ENCODE peak calls at places on chromosomes 2 and 18, in nine cellular contexts. Y is HFF-Myc, V is kidney epithelial cell, C is fibroblast of lung, D is nephron progenitor cell, K is right lobe of liver, P is uterus, H is thoracic aorta, F is BE2C. U is an unnamed sample.
A peak's percentile ranks its signal among the peaks of the same experiment; 100 is the strongest.

GRCh38 chr2:235724964-235725603 is 231.2 kb downstream of the AGAP1 start:
- DNase-seq in F (no peak), K (peak; percentile 67), C (no peak), D (no peak), H (no peak), Y (peak; percentile 11), P (peak; percentile 86), V (no peak), U (no peak)

GRCh38 chr2:9877026-9877425 is 33.8 kb downstream of the TAF1B start:
- DNase-seq in F (no peak), C (no peak), Y (no peak), D (no peak), V (no peak), H (no peak), P (no peak), K (no peak), U (no peak)

GRCh38 chr2:147231081-147231480 is 613.7 kb upstream of the ACVR2A start:
- DNase-seq in H (no peak), P (no peak), C (no peak), Y (no peak), D (no peak), K (no peak), V (no peak), F (no peak), U (no peak)

GRCh38 chr2:203869610-203870042 is 2.1 kb downstream of the CTLA4 start:
- DNase-seq in P (no peak), V (no peak), D (no peak), K (no peak), C (no peak), Y (no peak), F (no peak), H (no peak), U (no peak)

GRCh38 chr18:67363694-67364093 is 152.8 kb downstream of the DSEL start:
- DNase-seq in Y (no peak), K (no peak), H (no peak), P (no peak), V (no peak), D (no peak), F (no peak), C (no peak), U (no peak)

GRCh38 chr2:174013310-174013751 is 48.2 kb upstream of the SP3 start:
- DNase-seq in D (peak; percentile 20), Y (no peak), C (no peak), P (peak; percentile 68), F (no peak), H (no peak), V (no peak), K (no peak), U (peak; percentile 18)

GRCh38 chr2:121716126-121716525 is 20.5 kb downstream of the NIFK start:
- DNase-seq in P (no peak), D (no peak), H (no peak), Y (no peak), V (no peak), C (no peak), K (no peak), F (no peak), U (no peak)

GRCh38 chr2:190408538-190409271 is 550 bp downstream of the MFSD6 start:
- DNase-seq in H (no peak), K (peak; percentile 52), P (peak; percentile 43), Y (no peak), V (no peak), F (peak; percentile 35), D (peak; percentile 48), C (peak; percentile 22), U (peak; percentile 61)

GRCh38 chr18:64403784-64404498 is 255.1 kb upstream of the LINC00305 start:
- DNase-seq in P (no peak), F (no peak), K (no peak), C (no peak), Y (no peak), D (no peak), V (no peak), H (no peak), U (no peak)

GRCh38 chr2:27092696-27093429 is 6.3 kb downstream of the KHK start:
- DNase-seq in Y (no peak), C (no peak), V (no peak), K (peak; percentile 98), H (no peak), P (no peak), D (no peak), F (no peak), U (no peak)

GRCh38 chr2:11118761-11119160 is 36.5 kb upstream of the SLC66A3 start:
- DNase-seq in D (no peak), P (no peak), C (no peak), H (no peak), V (no peak), F (no peak), K (no peak), Y (no peak), U (no peak)

GRCh38 chr2:127608061-127609011 is 37.6 kb upstream of the GPR17 start:
- DNase-seq in V (no peak), P (no peak), H (no peak), C (no peak), K (no peak), Y (no peak), D (no peak), F (no peak), U (peak; percentile 19)

GRCh38 chr18:9649164-9649540 is 34.8 kb upstream of the PPP4R1 start:
- DNase-seq in H (no peak), V (no peak), Y (no peak), F (no peak), K (no peak), D (no peak), C (peak; percentile 70), P (no peak), U (no peak)

GRCh38 chr2:60478660-60479059 is 74.8 kb downstream of the BCL11A start:
- DNase-seq in C (no peak), H (no peak), F (peak; percentile 39), D (no peak), K (no peak), V (no peak), Y (no peak), P (no peak), U (no peak)

DNA sequence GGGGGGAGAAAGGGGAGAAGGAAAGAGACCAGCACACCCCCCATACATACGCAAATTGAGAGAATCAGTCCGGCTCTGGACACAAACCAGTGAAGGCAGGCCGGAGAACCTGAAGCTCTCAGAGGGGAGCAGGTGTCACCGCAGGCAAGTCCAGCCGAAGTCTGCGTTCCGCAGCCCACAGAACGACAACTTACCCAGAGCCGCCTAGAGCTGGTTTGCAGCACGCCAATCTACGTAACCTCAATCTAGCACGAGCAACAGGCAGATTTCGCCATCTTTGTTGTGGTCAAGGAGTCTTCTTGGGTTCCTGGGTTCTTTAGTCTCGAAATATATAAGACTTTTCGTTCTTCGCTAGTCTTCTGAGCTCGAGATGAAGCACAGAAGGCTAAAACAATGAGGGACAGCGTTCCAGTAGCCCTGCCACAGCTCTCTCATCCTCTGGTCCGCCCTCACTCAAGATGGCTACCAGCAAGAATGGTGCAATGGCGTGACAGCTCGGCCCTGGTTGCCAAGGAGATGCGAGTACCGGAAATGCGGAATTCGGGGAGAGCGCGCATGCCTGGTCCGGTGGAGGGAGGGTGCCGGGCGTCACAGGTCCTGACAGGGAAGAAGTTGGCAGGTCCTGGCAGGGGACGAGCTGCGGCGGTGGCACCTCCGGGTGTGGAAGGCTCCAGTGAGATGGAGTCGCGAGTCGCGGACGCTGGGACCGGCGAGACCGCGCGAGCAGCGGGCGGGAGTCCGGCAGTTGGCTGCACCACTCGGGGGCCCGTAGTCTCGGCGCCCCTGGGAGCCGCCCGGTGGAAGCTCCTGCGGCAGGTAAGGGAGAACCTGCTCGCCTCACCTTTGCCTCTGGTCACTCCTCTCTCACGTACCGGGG is at the start of the genes CAMKMT and PREPL:
- DNase-seq in F (peak; percentile 97), H (peak; percentile 93), C (peak; percentile 95), P (peak; percentile 97), Y (peak; percentile 96), V (peak; percentile 76), K (peak; percentile 99), D (peak; percentile 98), U (peak; percentile 97)
- TF ChIP-seq CTCF in F (no peak), H (no peak), C (no peak), P (no peak), Y (no peak), V (no peak), K (no peak), D (no peak), U (no peak)

DNA sequence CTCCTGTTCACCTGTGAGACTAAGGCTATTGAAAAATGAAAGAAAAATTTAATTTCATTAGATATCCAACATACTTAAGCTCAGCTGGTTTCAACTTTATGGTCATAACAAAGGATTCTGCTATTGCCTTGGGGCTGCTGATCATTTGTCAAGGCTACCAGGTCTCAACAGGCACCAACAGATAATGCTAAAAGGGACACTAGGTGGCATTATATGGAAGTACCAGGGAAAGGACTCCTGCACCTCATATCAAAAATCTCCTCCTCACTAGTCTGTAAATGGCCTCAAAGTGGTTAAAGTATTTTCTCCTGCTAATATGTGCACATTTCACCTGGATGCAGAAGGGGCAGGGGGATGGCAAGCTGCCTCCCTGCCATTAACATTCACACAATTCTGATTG is 167.9 kb upstream of the REG3A start:
- DNase-seq in Y (no peak), D (no peak), V (no peak), P (no peak), H (no peak), K (no peak), F (no peak), C (no peak), U (no peak)
- TF ChIP-seq CTCF in Y (no peak), D (no peak), V (no peak), P (no peak), H (no peak), K (peak; percentile 12), F (peak; percentile 43), C (no peak), U (no peak)

GRCh38 chr2:237309416-237309815 is 104.5 kb downstream of the COL6A3 start:
- DNase-seq in Y (no peak), F (no peak), D (no peak), K (no peak), V (no peak), C (peak; percentile 31), H (no peak), P (no peak), U (no peak)

GRCh38 chr2:237307495-237307894 is 106.5 kb downstream of the COL6A3 start:
- DNase-seq in F (no peak), D (no peak), P (no peak), C (no peak), Y (no peak), V (no peak), K (no peak), H (no peak), U (no peak)

GRCh38 chr2:237309011-237309410 is 105.0 kb downstream of the COL6A3 start:
- DNase-seq in P (no peak), D (no peak), C (peak; percentile 45), Y (no peak), K (no peak), V (no peak), H (no peak), F (no peak), U (no peak)

GRCh38 chr2:237312021-237312755 is 101.8 kb downstream of the COL6A3 start:
- DNase-seq in H (no peak), V (no peak), K (no peak), F (no peak), C (peak; percentile 83), Y (no peak), D (no peak), P (no peak), U (no peak)

GRCh38 chr2:237310515-237311114 is 103.3 kb downstream of the COL6A3 start:
- DNase-seq in K (no peak), D (no peak), F (no peak), P (no peak), V (no peak), C (peak; percentile 57), Y (no peak), H (no peak), U (no peak)
- TF ChIP-seq CTCF in K (no peak), D (no peak), F (no peak), P (no peak), V (no peak), C (no peak), Y (no peak), H (no peak), U (no peak)

GRCh38 chr2:233480490-233481202 is 85.9 kb downstream of the USP40 start:
- DNase-seq in H (no peak), Y (no peak), C (peak; percentile 70), K (peak; percentile 38), F (peak; percentile 84), P (no peak), D (no peak), V (no peak), U (no peak)
- TF ChIP-seq CTCF in H (no peak), Y (no peak), C (no peak), K (no peak), F (peak; percentile 77), P (no peak), D (no peak), V (no peak), U (no peak)